ENCODE peak calls at places on chromosomes 12 and 14, in five cellular contexts. G, S, I, K and W are unnamed samples.

GRCh38 chr12:27967551-27968054 is 4.9 kb downstream of the PTHLH start:
- DNase-seq in G (no peak), S (peak; percentile 14), I (no peak), K (no peak), W (no peak)

GRCh38 chr12:101204598-101205304 is 5.3 kb downstream of the SLC5A8 start:
- DNase-seq in G (no peak), S (no peak), I (no peak), K (no peak), W (no peak)

GRCh38 chr14:89276424-89276975 is 140.5 kb downstream of the FOXN3 start:
- DNase-seq in G (no peak), S (peak; percentile 15), I (no peak), K (peak; percentile 90), W (peak; percentile 69)

GRCh38 chr14:95535226-95536021 is 574 bp downstream of the GLRX5 start:
- DNase-seq in G (no peak), S (no peak), I (no peak), K (no peak), W (no peak)

GRCh38 chr12:50351120-50352043 is 45.0 kb downstream of the FAM186A start:
- DNase-seq in G (no peak), S (no peak), I (no peak), K (no peak), W (no peak)

GRCh38 chr12:131589966-131590365 is 120.9 kb upstream of the SFSWAP start:
- DNase-seq in G (no peak), S (no peak), I (no peak), K (no peak), W (no peak)

GRCh38 chr12:86719381-86719780 is 463.2 kb upstream of the MGAT4C start:
- DNase-seq in G (no peak), S (no peak), I (no peak), K (no peak), W (no peak)

GRCh38 chr14:51614707-51615106 is 37.0 kb upstream of the FRMD6 start:
- DNase-seq in G (no peak), S (no peak), I (no peak), K (no peak), W (no peak)

GRCh38 chr14:71324767-71325272 is 417.6 kb downstream of the PCNX1 start:
- DNase-seq in G (peak; percentile 27), S (no peak), I (no peak), K (peak; percentile 44), W (peak; percentile 28)

GRCh38 chr12:19547258-19547657 is 108.0 kb downstream of the AEBP2 start:
- DNase-seq in G (no peak), S (no peak), I (no peak), K (no peak), W (no peak)

GRCh38 chr14:30874999-30875787 is 834 bp downstream of the COCH start:
- DNase-seq in G (no peak), S (no peak), I (peak; percentile 12), K (peak; percentile 14), W (no peak)

GRCh38 chr14:104604461-104605449 is at the start of gene TMEM179:
- DNase-seq in G (no peak), S (no peak), I (peak; percentile 80), K (peak; percentile 11), W (no peak)

GRCh38 chr12:13375583-13376413 is 179.3 kb downstream of the EMP1 start:
- DNase-seq in G (no peak), S (no peak), I (no peak), K (no peak), W (no peak)

GRCh38 chr12:97630875-97631274 is 168.3 kb downstream of the RMST start:
- DNase-seq in G (no peak), S (no peak), I (no peak), K (no peak), W (no peak)

GRCh38 chr14:99793213-99794155 is at the start of gene EML1:
- DNase-seq in G (peak; percentile 55), S (peak; percentile 67), I (peak; percentile 85), K (peak; percentile 76), W (peak; percentile 66)

GRCh38 chr12:8658361-8658760 is 4.3 kb downstream of the MFAP5 start:
- DNase-seq in G (no peak), S (peak; percentile 27), I (no peak), K (no peak), W (no peak)

GRCh38 chr12:131622422-131622955 is 88.4 kb upstream of the SFSWAP start:
- DNase-seq in G (no peak), S (no peak), I (no peak), K (no peak), W (no peak)

GRCh38 chr12:81610955-81611889 is 147.9 kb downstream of the PPFIA2 start:
- DNase-seq in G (no peak), S (peak; percentile 24), I (no peak), K (no peak), W (no peak)

GRCh38 chr14:67390135-67390534 is 21.8 kb downstream of the PLEK2 start:
- DNase-seq in G (no peak), S (no peak), I (no peak), K (no peak), W (no peak)

GRCh38 chr14:50063876-50064420 is 52.4 kb downstream of the VCPKMT start:
- DNase-seq in G (no peak), S (no peak), I (no peak), K (no peak), W (no peak)

GRCh38 chr14:23020143-23021128 is 10.5 kb upstream of the C14orf93 start:
- DNase-seq in G (no peak), S (no peak), I (no peak), K (no peak), W (no peak)

GRCh38 chr12:92859650-92860386 is 69.3 kb downstream of the EEA1 start:
- DNase-seq in G (no peak), S (no peak), I (no peak), K (no peak), W (no peak)

GRCh38 chr12:79326663-79327062 is 364.1 kb downstream of the PAWR start:
- DNase-seq in G (no peak), S (no peak), I (no peak), K (no peak), W (no peak)

GRCh38 chr12:105507311-105508035 is 177.0 kb downstream of the C12orf75 start:
- DNase-seq in G (no peak), S (no peak), I (no peak), K (no peak), W (no peak)

GRCh38 chr12:87085286-87085685 is 829.1 kb upstream of the MGAT4C start:
- DNase-seq in G (no peak), S (no peak), I (no peak), K (no peak), W (no peak)

GRCh38 chr12:51262758-51263177 is 7.4 kb downstream of the SMAGP start:
- DNase-seq in G (peak; percentile 22), S (peak; percentile 55), I (no peak), K (no peak), W (no peak)

GRCh38 chr12:13299457-13299856 is 102.9 kb downstream of the EMP1 start:
- DNase-seq in G (no peak), S (no peak), I (no peak), K (no peak), W (no peak)

GRCh38 chr12:113933201-113933786 is 32.8 kb downstream of the RBM19 start:
- DNase-seq in G (no peak), S (no peak), I (peak; percentile 48), K (no peak), W (no peak)

GRCh38 chr12:113757223-113758002 is 208.7 kb downstream of the RBM19 start:
- DNase-seq in G (no peak), S (no peak), I (no peak), K (no peak), W (no peak)

GRCh38 chr14:76776306-76777251 is 15.3 kb downstream of the VASH1 start:
- DNase-seq in G (no peak), S (no peak), I (no peak), K (no peak), W (no peak)

GRCh38 chr12:50636505-50636904 is 127.4 kb upstream of the ATF1 start:
- DNase-seq in G (no peak), S (no peak), I (no peak), K (no peak), W (no peak)